ENCODE peak calls at places on chromosome 1, in seven cellular contexts. G is NCI-H69; Q is central memory CD8-positive, alpha-beta T cell; B is HT-29; J is astrocyte; H is GM18507; I is HTR-8/SVneo. V is an unnamed sample.

GRCh38 chr1:223761416-223761815 is 49.1 kb downstream of the CAPN2 start:
- DNase-seq in G (no peak), Q (no peak), B (no peak), J (no peak), H (no peak), I (no peak), V (no peak)

GRCh38 chr1:24928631-24929090 is 1.4 kb downstream of the RUNX3 start:
- DNase-seq in G (no peak), Q (no peak), B (no peak), J (no peak), H (no peak), I (no peak), V (no peak)

GRCh38 chr1:217089239-217090014 is 366.2 kb upstream of the ESRRG start:
- DNase-seq in G (peak), Q (no peak), B (peak), J (peak), H (no peak), I (peak), V (no peak)

GRCh38 chr1:89499320-89499719 is 25.3 kb upstream of the LRRC8B start:
- DNase-seq in G (peak), Q (no peak), B (no peak), J (peak), H (no peak), I (no peak), V (no peak)

GRCh38 chr1:6191968-6192367 is 7.4 kb downstream of the RPL22 start:
- DNase-seq in G (no peak), Q (no peak), B (no peak), J (no peak), H (no peak), I (no peak), V (no peak)

GRCh38 chr1:243582321-243582720 is 267.7 kb downstream of the AKT3 start:
- DNase-seq in G (peak), Q (no peak), B (no peak), J (peak), H (no peak), I (no peak), V (no peak)

GRCh38 chr1:99652881-99653281 is 7.0 kb downstream of the PALMD start:
- DNase-seq in G (no peak), Q (no peak), B (no peak), J (peak), H (no peak), I (no peak), V (no peak)

GRCh38 chr1:50427818-50428779 is 4.9 kb upstream of the DMRTA2 start:
- DNase-seq in G (no peak), Q (no peak), B (no peak), J (no peak), H (no peak), I (no peak), V (no peak)

GRCh38 chr1:187451238-187451637 is 622.5 kb downstream of the PLA2G4A start:
- DNase-seq in G (no peak), Q (no peak), B (no peak), J (no peak), H (no peak), I (no peak), V (no peak)

GRCh38 chr1:99662581-99663208 is 16.8 kb downstream of the PALMD start:
- DNase-seq in G (peak), Q (no peak), B (no peak), J (no peak), H (no peak), I (no peak), V (no peak)

GRCh38 chr1:67405473-67406245 is 24.5 kb downstream of the SERBP1 start:
- DNase-seq in G (no peak), Q (no peak), B (no peak), J (no peak), H (no peak), I (no peak), V (no peak)

GRCh38 chr1:109788695-109789521 is 25.2 kb upstream of the EPS8L3 start:
- DNase-seq in G (peak), Q (no peak), B (peak), J (no peak), H (no peak), I (no peak), V (no peak)

GRCh38 chr1:39395357-39395831 is 96.0 kb upstream of the BMP8A start:
- DNase-seq in G (peak), Q (no peak), B (peak), J (peak), H (no peak), I (peak), V (no peak)